ENCODE peak calls at places on chromosome 13, in nine cellular contexts. F is GM23248; U is H7; K is CD8-positive, alpha-beta memory T cell; C is kidney epithelial cell; Z is IMR-90; J is mammary epithelial cell; M is heart left ventricle; I is neuronal stem cell. B is an unnamed sample.
A peak's percentile ranks its signal among the peaks of the same experiment; 100 is the strongest.

GRCh38 chr13:113084094-113084942 is 21.3 kb upstream of the F7 start:
- DNase-seq in F (no peak), U (peak; percentile 84), K (no peak), C (no peak), Z (no peak), J (no peak), M (peak; percentile 18), I (no peak), B (no peak)

GRCh38 chr13:113920173-113920572 is 53.7 kb downstream of the C13orf46 start:
- DNase-seq in F (no peak), U (no peak), K (no peak), C (no peak), Z (no peak), J (no peak), M (no peak), I (no peak), B (peak; percentile 27)

GRCh38 chr13:37918116-37919100 is 48.8 kb upstream of the TRPC4 start:
- DNase-seq in F (peak; percentile 12), U (no peak), K (no peak), C (no peak), Z (no peak), J (peak; percentile 5), M (no peak), I (no peak), B (no peak)

GRCh38 chr13:40456397-40456958 is 210.0 kb downstream of the FOXO1 start:
- DNase-seq in F (no peak), U (no peak), K (no peak), C (no peak), Z (no peak), J (no peak), M (no peak), I (no peak), B (no peak)

GRCh38 chr13:93244918-93245280 is 18.3 kb downstream of the GPC6 start:
- DNase-seq in F (peak; percentile 89), U (no peak), K (no peak), C (no peak), Z (peak; percentile 38), J (peak; percentile 75), M (no peak), I (no peak), B (no peak)

GRCh38 chr13:53191091-53191490 is 162.5 kb downstream of the OLFM4 start:
- DNase-seq in F (peak; percentile 35), U (peak; percentile 52), K (no peak), C (no peak), Z (peak; percentile 11), J (no peak), M (no peak), I (peak; percentile 75), B (no peak)

GRCh38 chr13:105957769-105958438 is 577.6 kb downstream of the EFNB2 start:
- DNase-seq in F (no peak), U (no peak), K (no peak), C (no peak), Z (no peak), J (no peak), M (no peak), I (no peak), B (no peak)

GRCh38 chr13:61316647-61317046 is 99.0 kb downstream of the PCDH20 start:
- DNase-seq in F (no peak), U (peak; percentile 35), K (no peak), C (no peak), Z (no peak), J (no peak), M (no peak), I (no peak), B (no peak)

GRCh38 chr13:51797664-51798488 is 6.1 kb downstream of the DHRS12 start:
- DNase-seq in F (peak; percentile 56), U (peak; percentile 82), K (peak; percentile 59), C (no peak), Z (peak; percentile 69), J (peak; percentile 74), M (peak; percentile 45), I (peak; percentile 41), B (no peak)

GRCh38 chr13:40980466-40980865 is 38.6 kb downstream of the ELF1 start:
- DNase-seq in F (no peak), U (no peak), K (peak; percentile 58), C (no peak), Z (no peak), J (no peak), M (no peak), I (no peak), B (no peak)

GRCh38 chr13:41858783-41859182 is 102.1 kb downstream of the VWA8 start:
- DNase-seq in F (no peak), U (no peak), K (no peak), C (no peak), Z (peak; percentile 26), J (no peak), M (no peak), I (no peak), B (no peak)

DNA sequence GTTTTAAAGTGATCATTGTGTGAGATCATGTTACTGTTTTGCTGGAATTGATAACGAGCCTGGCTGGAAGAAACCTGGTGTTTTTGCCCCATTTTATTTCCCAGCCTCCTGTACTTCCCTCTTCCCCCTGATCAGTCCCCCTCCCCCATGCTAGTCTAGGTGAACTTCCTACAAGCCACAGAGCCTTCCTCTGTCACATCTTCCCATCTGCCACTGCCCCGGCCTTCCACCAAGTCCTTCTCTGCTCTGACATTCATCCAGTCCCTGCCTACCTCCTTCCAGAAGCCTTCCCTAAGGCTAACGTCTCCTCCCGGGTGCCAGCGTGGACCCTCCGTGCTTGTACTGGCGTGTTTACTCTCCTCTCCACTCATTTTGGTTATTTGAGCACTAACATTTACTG is 14.3 kb downstream of the FARP1 start:
- DNase-seq in F (no peak), U (no peak), K (no peak), C (no peak), Z (peak; percentile 40), J (no peak), M (no peak), I (no peak), B (no peak)
- H3K36me3 ChIP-seq in F (no peaks in the 10 kb centered on the region), U (no peaks in the 10 kb centered on the region), K (no peaks in the 10 kb centered on the region), C (no peaks in the 10 kb centered on the region), Z (peaks cover 7% of the 10 kb centered on the region), J (no peaks in the 10 kb centered on the region), M (no peaks in the 10 kb centered on the region), I (peaks cover 23% of the 10 kb centered on the region), B (no peaks in the 10 kb centered on the region)

DNA sequence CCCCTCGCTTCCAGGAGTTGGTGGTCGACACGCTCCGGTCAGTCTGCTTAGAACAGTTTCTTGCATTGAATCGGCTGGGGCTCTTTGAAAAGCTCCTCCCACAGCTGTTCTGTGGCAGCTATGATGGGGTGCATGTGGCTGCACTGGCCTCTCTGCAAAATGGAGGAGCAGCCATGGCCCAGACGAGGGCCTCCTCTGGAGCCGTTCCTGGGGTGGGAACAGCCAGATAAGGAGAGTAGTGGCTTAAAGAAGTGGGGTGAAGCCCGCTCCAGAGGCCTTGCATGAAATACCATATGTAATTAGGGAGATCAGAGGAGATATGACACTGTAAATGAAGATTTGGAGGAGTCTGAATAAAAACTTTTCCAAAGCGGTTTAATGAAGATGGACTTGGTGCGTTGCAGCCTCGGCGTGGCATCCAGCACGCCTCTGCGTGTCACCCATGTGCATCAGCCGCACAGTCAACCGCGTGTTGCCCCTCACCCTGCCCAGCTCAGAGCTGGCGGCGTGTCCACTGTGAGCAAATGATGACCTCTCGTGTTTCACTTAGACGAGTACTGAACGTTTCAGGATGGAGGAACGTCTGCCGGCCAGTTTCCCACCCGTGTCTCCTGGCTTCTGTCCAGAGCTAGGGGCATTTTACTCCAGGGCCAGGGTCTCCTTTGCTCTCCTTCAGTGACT is 199.2 kb downstream of the TEX29 start:
- DNase-seq in F (no peak), U (no peak), K (no peak), C (no peak), Z (no peak), J (no peak), M (no peak), I (no peak), B (no peak)
- H3K36me3 ChIP-seq in F (no peaks in the 10 kb centered on the region), U (no peaks in the 10 kb centered on the region), K (no peaks in the 10 kb centered on the region), C (no peaks in the 10 kb centered on the region), Z (no peaks in the 10 kb centered on the region), J (no peaks in the 10 kb centered on the region), M (no peaks in the 10 kb centered on the region), I (no peaks in the 10 kb centered on the region), B (no peaks in the 10 kb centered on the region)

GRCh38 chr13:30648522-30649012 is 30.8 kb downstream of the USPL1 start:
- DNase-seq in F (no peak), U (no peak), K (no peak), C (no peak), Z (no peak), J (no peak), M (no peak), I (no peak), B (no peak)
- H3K36me3 ChIP-seq in F (peaks cover 49% of the 10 kb centered on the region), U (peaks cover 11% of the 10 kb centered on the region), K (peaks cover 35% of the 10 kb centered on the region), C (no peaks in the 10 kb centered on the region), Z (peaks cover 24% of the 10 kb centered on the region), J (peaks cover 12% of the 10 kb centered on the region), M (peaks cover 97% of the 10 kb centered on the region), I (peaks cover 100% of the 10 kb centered on the region), B (peaks cover 43% of the 10 kb centered on the region)

GRCh38 chr13:97352815-97353214 is 81.2 kb upstream of the RAP2A start:
- DNase-seq in F (peak; percentile 29), U (no peak), K (no peak), C (no peak), Z (no peak), J (no peak), M (no peak), I (no peak), B (no peak)
- H3K36me3 ChIP-seq in F (peaks cover 33% of the 10 kb centered on the region), U (no peaks in the 10 kb centered on the region), K (peaks cover 17% of the 10 kb centered on the region), C (peaks cover 1% of the 10 kb centered on the region), Z (peaks cover 28% of the 10 kb centered on the region), J (peaks cover 9% of the 10 kb centered on the region), M (peaks cover 68% of the 10 kb centered on the region), I (peaks cover 20% of the 10 kb centered on the region), B (peaks cover 44% of the 10 kb centered on the region)

B was measured in ascending aorta.